ENCODE peak calls at places on chromosomes 1 and 21, in four cellular contexts. O is K562, E is H1, J is GM12878. Y is an unnamed sample.

GRCh38 chr1:6108937-6109636 is 63.4 kb downstream of the KCNAB2 start:
- DNase-seq in O (no peak), E (peak), J (no peak), Y (peak)

GRCh38 chr1:176897350-176898236 is 266.9 kb downstream of the ASTN1 start:
- DNase-seq in O (peak), E (peak), J (no peak), Y (peak)

GRCh38 chr1:17045140-17045539 is 8.7 kb downstream of the SDHB start:
- DNase-seq in O (no peak), E (no peak), J (no peak), Y (no peak)

GRCh38 chr1:43009274-43009673 is 50.6 kb upstream of the SLC2A1 start:
- DNase-seq in O (peak), E (no peak), J (no peak), Y (no peak)

GRCh38 chr1:12426030-12426429 is 192.0 kb downstream of the DHRS3 start:
- DNase-seq in O (no peak), E (no peak), J (no peak), Y (no peak)

GRCh38 chr21:29991624-29992023 is 51.8 kb upstream of the GRIK1 start:
- DNase-seq in O (no peak), E (no peak), J (no peak), Y (no peak)

GRCh38 chr21:41612674-41613250 is 104.8 kb upstream of the TMPRSS2 start:
- DNase-seq in O (peak), E (no peak), J (no peak), Y (no peak)

GRCh38 chr1:150493175-150493574 is 6.0 kb downstream of the TARS2 start:
- DNase-seq in O (no peak), E (no peak), J (no peak), Y (no peak)

GRCh38 chr1:96710708-96711477 is 10.7 kb upstream of the PTBP2 start:
- DNase-seq in O (no peak), E (no peak), J (no peak), Y (no peak)

GRCh38 chr1:181117648-181118449 is 29.3 kb downstream of the IER5 start:
- DNase-seq in O (no peak), E (no peak), J (no peak), Y (peak)

DNA sequence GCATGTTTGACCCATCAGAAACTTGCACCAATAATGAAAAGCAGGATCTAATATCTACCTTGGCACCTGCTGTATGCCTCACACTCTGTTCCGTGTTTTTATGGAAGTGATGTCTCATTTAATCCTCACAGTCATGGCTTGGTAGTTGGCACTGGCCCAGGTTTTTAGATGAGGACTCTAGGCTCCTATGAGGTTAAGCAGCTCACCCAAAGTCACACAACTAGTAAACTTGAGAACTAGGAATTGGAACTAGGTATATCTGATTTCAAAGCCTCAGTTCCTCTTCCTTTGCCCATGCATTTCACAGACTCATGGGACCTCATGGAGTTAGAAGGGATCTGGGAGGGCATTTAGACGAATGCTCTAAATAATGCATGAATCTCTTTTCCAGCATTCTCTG is 21.3 kb upstream of the TARBP1 start:
- DNase-seq in O (no peak), E (no peak), J (no peak), Y (no peak)
- H3K27ac ChIP-seq in O (no peak), E (no peak), J (peak), Y (no peak)

GRCh38 chr1:175841613-175842234 is 98.3 kb upstream of the TNR start:
- DNase-seq in O (no peak), E (no peak), J (no peak), Y (no peak)
- TF ChIP-seq EGR1 in O (no peak), E (no peak), J (no peak), Y (no peak)

GRCh38 chr21:15301014-15301413 is 236.2 kb upstream of the NRIP1 start:
- DNase-seq in O (peak), E (no peak), J (no peak), Y (no peak)
- TF ChIP-seq YY1 in O (no peak), E (no peak), J (no peak), Y (no peak)

GRCh38 chr1:24696033-24696755 is 49.1 kb upstream of the CLIC4 start:
- DNase-seq in O (no peak), E (no peak), J (no peak), Y (no peak)
- H3K27ac ChIP-seq in O (no peak), E (no peak), J (no peak), Y (no peak)

DNA sequence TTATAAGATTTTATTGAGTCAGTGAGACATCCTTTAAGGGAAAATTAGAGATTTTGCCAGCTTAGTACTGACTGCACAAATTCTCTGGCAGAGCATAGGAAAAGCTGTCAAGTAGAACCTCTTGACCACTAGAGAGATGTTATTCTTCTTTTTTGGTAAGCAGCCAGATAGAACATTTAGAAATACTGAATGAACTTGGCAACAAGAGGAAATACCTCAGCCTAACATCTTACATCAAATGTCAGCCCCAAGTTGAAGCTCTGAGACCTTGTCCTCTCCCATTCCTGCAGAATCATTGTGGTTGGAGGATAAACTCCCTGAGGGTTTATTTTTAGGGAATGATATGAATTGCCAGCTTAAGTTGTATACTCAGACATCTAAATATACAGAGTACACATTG is 53.4 kb downstream of the MIGA1 start:
- DNase-seq in O (peak), E (no peak), J (no peak), Y (no peak)
- TF ChIP-seq EGR1 in O (no peak), E (no peak), J (no peak), Y (no peak)

GRCh38 chr1:84705503-84705902 is 15.2 kb upstream of the SSX2IP start:
- DNase-seq in O (no peak), E (no peak), J (no peak), Y (no peak)
- TF ChIP-seq YY1 in O (no peak), E (no peak), J (no peak), Y (no peak)

GRCh38 chr1:198647055-198647454 is 8.2 kb downstream of the PTPRC start:
- DNase-seq in O (no peak), E (no peak), J (no peak), Y (no peak)

GRCh38 chr1:198643001-198643400 is 4.2 kb downstream of the PTPRC start:
- DNase-seq in O (no peak), E (no peak), J (no peak), Y (no peak)

GRCh38 chr1:198641966-198642656 is 3.3 kb downstream of the PTPRC start:
- DNase-seq in O (no peak), E (no peak), J (no peak), Y (no peak)

GRCh38 chr1:198641506-198641905 is 2.7 kb downstream of the PTPRC start:
- DNase-seq in O (no peak), E (no peak), J (no peak), Y (no peak)

GRCh38 chr1:198643827-198644226 is 5.0 kb downstream of the PTPRC start:
- DNase-seq in O (no peak), E (no peak), J (no peak), Y (no peak)
- H3K27ac ChIP-seq in O (no peak), E (no peak), J (no peak), Y (no peak)

GRCh38 chr1:24913274-24913604 is 16.8 kb downstream of the RUNX3 start:
- DNase-seq in O (no peak), E (no peak), J (no peak), Y (no peak)

GRCh38 chr1:24911651-24912144 is 18.4 kb downstream of the RUNX3 start:
- DNase-seq in O (no peak), E (no peak), J (no peak), Y (no peak)

GRCh38 chr1:24914226-24915069 is 15.6 kb downstream of the RUNX3 start:
- DNase-seq in O (no peak), E (no peak), J (no peak), Y (no peak)

GRCh38 chr1:24912359-24913273 is 17.5 kb downstream of the RUNX3 start:
- DNase-seq in O (no peak), E (no peak), J (no peak), Y (no peak)

GRCh38 chr1:24913616-24914225 is 16.4 kb downstream of the RUNX3 start:
- DNase-seq in O (no peak), E (no peak), J (no peak), Y (no peak)
- TF ChIP-seq EGR1 in O (no peak), E (no peak), J (no peak), Y (no peak)

GRCh38 chr1:184854036-184854435 is 99.4 kb upstream of the EDEM3 start:
- DNase-seq in O (no peak), E (no peak), J (no peak), Y (no peak)
- TF ChIP-seq YY1 in O (no peak), E (no peak), J (no peak), Y (no peak)